ENCODE peak calls at places on chromosomes 12 and 14, in four cellular contexts. K is bronchial epithelial cell, Q is T-helper 9 cell, I is Kasumi-1. G is an unnamed sample.

GRCh38 chr14:65106316-65106715 is 4.0 kb upstream of the MAX start:
- DNase-seq in K (no peak), Q (no peak), I (no peak), G (no peak)

GRCh38 chr14:70721542-70721941 is 79.8 kb downstream of the TTC9 start:
- DNase-seq in K (no peak), Q (no peak), I (no peak), G (no peak)

GRCh38 chr12:105748806-105749600 is 389.8 kb downstream of the NUAK1 start:
- DNase-seq in K (peak), Q (no peak), I (no peak), G (no peak)

GRCh38 chr14:85531141-85531593 is 1.2 kb downstream of the FLRT2 start:
- DNase-seq in K (peak), Q (no peak), I (no peak), G (no peak)

GRCh38 chr14:101243587-101244338 is 317.5 kb upstream of the DIO3 start:
- DNase-seq in K (no peak), Q (no peak), I (no peak), G (no peak)

GRCh38 chr14:105876158-105876557 is 349.8 kb downstream of the TMEM121 start:
- DNase-seq in K (no peak), Q (no peak), I (no peak), G (no peak)

GRCh38 chr14:30603402-30603801 is 18.7 kb upstream of the SCFD1 start:
- DNase-seq in K (no peak), Q (no peak), I (no peak), G (no peak)

GRCh38 chr14:74483321-74483720 is 9.8 kb downstream of the NPC2 start:
- DNase-seq in K (no peak), Q (no peak), I (no peak), G (no peak)

GRCh38 chr12:95774311-95775045 is 16.1 kb downstream of the NTN4 start:
- DNase-seq in K (peak), Q (no peak), I (no peak), G (no peak)

G was measured in T-cell.